ENCODE peak calls at places on chromosomes 6 and 20, in ten cellular contexts. I is cardiac muscle cell, V is tibial artery, G is dorsolateral prefrontal cortex, P is transverse colon, S is BJ, J is mucosa of descending colon, Z is BE2C, E is GM23338, O is fibroblast of villous mesenchyme. U is an unnamed sample.

GRCh38 chr20:45860573-45861011 is 3.2 kb downstream of the ZSWIM3 start:
- DNase-seq in Z (no peak), S (no peak), J (no peak), O (peak; percentile 47), E (no peak), V (no peak), P (no peak), G (no peak), I (no peak), U (no peak)

GRCh38 chr20:41617059-41617921 is 887 bp downstream of the CHD6 start:
- DNase-seq in E (peak; percentile 55), J (peak; percentile 63), G (peak; percentile 68), S (no peak), V (peak; percentile 25), I (peak; percentile 51), P (peak; percentile 35), O (peak; percentile 36), Z (peak; percentile 56), U (no peak)

GRCh38 chr20:38883981-38884733 is 42.1 kb upstream of the FAM83D start:
- DNase-seq in P (no peak), Z (no peak), V (no peak), O (no peak), E (no peak), G (no peak), I (no peak), S (no peak), J (no peak), U (no peak)

GRCh38 chr6:36788186-36788585 is 51.1 kb downstream of the CPNE5 start:
- DNase-seq in S (no peak), I (no peak), O (no peak), Z (no peak), P (no peak), G (no peak), E (no peak), J (no peak), V (no peak), U (no peak)

GRCh38 chr6:127436578-127437110 is 22.5 kb downstream of the KIAA0408 start:
- DNase-seq in E (no peak), P (no peak), J (no peak), V (no peak), O (no peak), G (no peak), I (peak; percentile 8), S (no peak), Z (peak; percentile 25), U (no peak)

GRCh38 chr6:136901212-136901784 is 20.8 kb upstream of the SLC35D3 start:
- DNase-seq in V (no peak), S (no peak), E (no peak), P (no peak), Z (no peak), O (no peak), J (no peak), G (no peak), I (no peak), U (no peak)

GRCh38 chr20:9417665-9418064 is 96.7 kb upstream of the LAMP5 start:
- DNase-seq in S (peak; percentile 13), Z (no peak), P (no peak), J (no peak), G (no peak), E (no peak), O (peak; percentile 23), I (peak; percentile 4), V (no peak), U (no peak)

GRCh38 chr6:81772741-81773140 is 20.3 kb upstream of the TENT5A start:
- DNase-seq in E (no peak), V (no peak), S (peak; percentile 63), I (no peak), Z (no peak), J (no peak), P (no peak), G (no peak), O (peak; percentile 50), U (no peak)

GRCh38 chr20:32539817-32540675 is 45.1 kb downstream of the NOL4L start:
- DNase-seq in G (no peak), V (no peak), O (no peak), S (no peak), E (no peak), I (peak; percentile 30), Z (no peak), J (peak; percentile 76), P (peak; percentile 51), U (no peak)

GRCh38 chr20:32539063-32539816 is 45.9 kb downstream of the NOL4L start:
- DNase-seq in V (no peak), P (peak; percentile 25), O (no peak), G (no peak), J (no peak), S (no peak), I (no peak), Z (no peak), E (no peak), U (no peak)

GRCh38 chr20:32536861-32537656 is 48.1 kb downstream of the NOL4L start:
- DNase-seq in V (no peak), S (no peak), J (peak; percentile 93), P (peak; percentile 91), G (no peak), Z (no peak), I (no peak), O (no peak), E (peak; percentile 61), U (peak; percentile 94)

GRCh38 chr20:32537657-32538525 is 47.2 kb downstream of the NOL4L start:
- DNase-seq in O (no peak), Z (no peak), E (peak; percentile 64), G (no peak), S (no peak), P (no peak), I (peak; percentile 26), J (peak; percentile 70), V (no peak), U (peak; percentile 90)

DNA sequence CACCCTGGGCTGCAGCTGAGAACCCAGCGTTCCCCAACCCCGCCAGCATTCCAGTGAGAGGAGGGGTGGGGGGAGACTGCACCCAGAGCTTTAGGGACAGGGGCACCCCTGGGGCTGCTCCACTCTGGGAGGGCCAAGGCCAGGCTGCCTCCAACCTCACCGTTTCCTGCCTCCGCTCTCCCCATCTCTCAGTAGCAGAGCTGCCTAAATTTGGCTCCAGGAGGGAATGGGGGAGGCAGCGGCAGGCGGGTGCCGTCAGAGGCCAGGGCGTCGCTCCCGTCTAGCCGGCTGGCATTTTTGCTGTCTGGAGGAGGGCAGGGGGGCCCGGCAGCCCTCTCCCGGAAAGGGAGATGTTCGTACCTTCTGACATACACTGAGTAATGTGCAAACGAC is 46.6 kb downstream of the NOL4L start:
- DNase-seq in Z (no peak), P (no peak), V (no peak), J (peak; percentile 67), E (peak; percentile 70), G (no peak), I (peak; percentile 57), O (no peak), S (no peak), U (peak; percentile 82)
- H3K4me3 ChIP-seq in Z (no peak overlapping the region), P (no peak overlapping the region), V (no peak overlapping the region), J (no peak overlapping the region), E (peak overlapping the region; percentile 47), G (no peak overlapping the region), I (no peak overlapping the region), O (no peak overlapping the region), S (no peak overlapping the region), U (peak overlapping the region; percentile 2)

GRCh38 chr6:25309886-25310285 is 30.7 kb downstream of the CARMIL1 start:
- DNase-seq in O (no peak), S (no peak), J (no peak), Z (no peak), P (no peak), V (no peak), I (no peak), E (no peak), G (no peak), U (no peak)

GRCh38 chr6:25314776-25315175 is 35.6 kb downstream of the CARMIL1 start:
- DNase-seq in S (no peak), Z (no peak), G (no peak), V (no peak), J (no peak), P (no peak), I (no peak), E (no peak), O (no peak), U (no peak)

GRCh38 chr6:25311251-25311910 is 32.2 kb downstream of the CARMIL1 start:
- DNase-seq in G (no peak), O (peak; percentile 79), P (no peak), J (no peak), S (peak; percentile 28), Z (no peak), V (no peak), I (peak; percentile 49), E (no peak), U (no peak)

GRCh38 chr6:25312703-25313102 is 33.5 kb downstream of the CARMIL1 start:
- DNase-seq in V (no peak), P (no peak), E (no peak), Z (no peak), I (peak; percentile 83), G (no peak), S (peak; percentile 62), O (peak; percentile 91), J (no peak), U (no peak)

DNA sequence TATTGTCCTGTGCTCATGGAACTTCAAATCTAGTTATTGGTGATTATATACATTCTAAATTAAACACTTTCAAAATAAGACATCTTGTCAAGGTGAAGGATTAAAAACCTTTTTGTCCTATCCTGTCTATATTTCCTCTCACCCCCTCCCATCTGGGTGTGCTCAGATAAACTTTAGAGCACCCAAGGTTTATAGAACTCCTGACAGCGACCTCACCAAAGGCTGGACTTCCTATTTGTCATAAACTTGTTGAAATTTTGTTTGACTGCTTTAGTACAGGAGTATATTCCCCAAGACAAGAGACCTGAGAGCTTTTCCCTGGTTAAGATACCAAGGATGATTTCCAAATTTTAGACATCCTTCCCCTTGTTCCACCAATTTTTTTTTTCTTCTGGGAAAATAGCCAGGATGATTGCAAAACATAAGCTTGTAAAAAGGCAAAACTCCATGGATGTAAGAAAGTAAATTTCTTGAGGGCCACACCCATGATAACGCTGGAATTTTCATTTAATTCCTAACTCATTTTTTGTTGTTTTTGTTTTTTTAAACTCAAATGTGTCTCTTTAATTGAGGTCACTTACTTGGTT is 33.0 kb downstream of the CARMIL1 start:
- DNase-seq in Z (no peak), P (no peak), E (no peak), V (no peak), G (no peak), J (no peak), S (peak; percentile 85), I (peak; percentile 90), O (peak; percentile 95), U (no peak)
- H3K4me3 ChIP-seq in Z (no peak overlapping the region), P (no peak overlapping the region), E (no peak overlapping the region), V (peak overlapping the region; percentile 10), G (no peak overlapping the region), J (no peak overlapping the region), S (peak overlapping the region; percentile 1), I (no peak overlapping the region), O (peak overlapping the region; percentile 32), U (no peak overlapping the region)

DNA sequence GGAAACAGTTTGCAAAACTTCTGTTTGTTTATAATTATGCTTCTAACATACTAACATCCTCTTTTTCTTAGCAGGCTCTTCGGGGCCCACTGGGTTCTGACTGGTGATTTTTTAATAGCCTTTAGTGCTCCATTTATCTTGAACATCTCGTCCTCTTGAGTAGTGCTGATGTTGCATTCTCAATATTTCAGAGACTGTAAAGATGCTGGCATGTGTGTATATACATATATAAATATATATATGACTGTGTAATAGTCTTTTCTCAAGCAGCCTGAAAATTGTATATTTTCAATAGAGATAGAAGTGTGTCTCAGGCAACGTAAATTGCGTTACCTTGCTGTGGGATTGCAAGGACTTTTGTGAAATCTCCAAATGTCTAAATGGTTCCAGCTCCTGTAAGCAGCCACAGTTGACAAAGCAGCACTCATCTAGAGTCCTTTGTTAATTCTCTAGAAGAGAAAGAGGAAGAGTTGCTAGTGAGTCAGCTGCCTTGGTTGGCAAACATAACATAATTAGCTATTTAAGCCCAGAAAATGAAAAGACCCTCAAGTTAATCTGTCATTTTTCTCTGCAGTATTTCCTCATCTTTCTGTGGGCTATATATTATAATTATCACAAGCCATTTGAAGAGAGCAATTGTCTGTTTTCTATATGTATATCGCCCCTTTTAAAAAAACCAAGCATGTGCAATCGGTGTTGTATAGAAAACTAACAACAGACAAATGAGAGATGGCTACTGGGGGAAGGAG is 66.5 kb upstream of the FABP7 start:
- DNase-seq in O (no peak), I (no peak), G (no peak), V (no peak), E (no peak), J (no peak), S (no peak), Z (no peak), P (no peak), U (no peak)
- H3K4me3 ChIP-seq in O (no peak overlapping the region), I (no peak overlapping the region), G (no peak overlapping the region), V (no peak overlapping the region), E (no peak overlapping the region), J (no peak overlapping the region), S (no peak overlapping the region), Z (no peak overlapping the region), P (no peak overlapping the region), U (no peak overlapping the region)

DNA sequence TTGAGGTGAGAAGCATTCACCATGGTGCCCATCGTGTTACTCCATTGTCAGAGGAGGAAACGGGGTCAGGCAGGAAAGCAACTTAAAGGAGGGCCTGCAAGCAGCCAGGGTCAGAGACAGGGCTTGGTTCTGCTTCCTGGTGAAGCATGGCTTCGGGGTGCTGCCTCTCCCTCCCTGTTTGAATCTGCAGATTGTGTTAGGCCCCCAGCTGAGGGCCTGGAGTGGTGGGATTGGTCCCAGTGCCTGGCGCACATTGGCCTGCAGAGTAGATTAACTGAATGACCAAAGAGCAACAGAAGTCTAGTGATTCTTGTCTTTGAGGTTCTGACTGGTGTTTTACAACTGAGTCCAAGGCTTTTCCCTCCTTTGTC is 4.0 kb downstream of the SOX12 start:
- DNase-seq in I (no peak), G (no peak), P (no peak), S (no peak), O (no peak), V (no peak), E (no peak), Z (no peak), J (no peak), U (no peak)
- H3K4me3 ChIP-seq in I (no peak overlapping the region), G (no peak overlapping the region), P (no peak overlapping the region), S (no peak overlapping the region), O (no peak overlapping the region), V (no peak overlapping the region), E (peak overlapping the region; percentile 91), Z (no peak overlapping the region), J (no peak overlapping the region), U (no peak overlapping the region)

U was measured in H7.